ENCODE peak calls at places on chromosomes 2 and 18, in seven cellular contexts. V is tibial nerve; A is CD4-positive, alpha-beta T cell; D is neural progenitor cell; J is Peyer's patch; O is brain microvascular endothelial cell; R is HCT116. T is an unnamed sample.
A peak's percentile ranks its signal among the peaks of the same experiment; 100 is the strongest.

GRCh38 chr2:180519276-180519675 is 461.1 kb upstream of the UBE2E3 start:
- DNase-seq in V (no peak), A (no peak), D (no peak), J (no peak), O (no peak), R (peak; percentile 48), T (no peak)

GRCh38 chr2:3126171-3126685 is 251.4 kb downstream of the EIPR1 start:
- DNase-seq in V (no peak), A (no peak), D (no peak), J (no peak), O (no peak), R (no peak), T (no peak)

GRCh38 chr2:23624378-23624777 is 239.4 kb downstream of the KLHL29 start:
- DNase-seq in V (no peak), A (no peak), D (peak; percentile 24), J (no peak), O (no peak), R (peak; percentile 13), T (no peak)

GRCh38 chr18:42052137-42052708 is 97.2 kb downstream of the PIK3C3 start:
- DNase-seq in V (no peak), A (no peak), D (peak; percentile 1), J (no peak), O (no peak), R (no peak), T (no peak)

GRCh38 chr2:117055499-117056375 is 758.8 kb upstream of the DDX18 start:
- DNase-seq in V (no peak), A (no peak), D (no peak), J (no peak), O (no peak), R (no peak), T (no peak)

GRCh38 chr2:220277445-220277960 is 650.1 kb downstream of the SLC4A3 start:
- DNase-seq in V (peak; percentile 47), A (no peak), D (no peak), J (no peak), O (peak; percentile 47), R (no peak), T (no peak)

GRCh38 chr2:102078773-102079172 is 63.8 kb upstream of the IL1R1 start:
- DNase-seq in V (no peak), A (no peak), D (no peak), J (no peak), O (no peak), R (no peak), T (no peak)

GRCh38 chr18:3758531-3758930 is 308.6 kb downstream of the TGIF1 start:
- DNase-seq in V (no peak), A (no peak), D (no peak), J (no peak), O (peak; percentile 72), R (peak; percentile 6), T (no peak)

GRCh38 chr2:121368155-121368554 is 83.2 kb upstream of the TFCP2L1 start:
- DNase-seq in V (no peak), A (no peak), D (no peak), J (no peak), O (no peak), R (no peak), T (no peak)

GRCh38 chr2:240021488-240022104 is 3.5 kb downstream of the NDUFA10 start:
- DNase-seq in V (peak; percentile 68), A (peak; percentile 56), D (peak; percentile 80), J (peak; percentile 86), O (peak; percentile 60), R (peak; percentile 28), T (peak; percentile 39)

DNA sequence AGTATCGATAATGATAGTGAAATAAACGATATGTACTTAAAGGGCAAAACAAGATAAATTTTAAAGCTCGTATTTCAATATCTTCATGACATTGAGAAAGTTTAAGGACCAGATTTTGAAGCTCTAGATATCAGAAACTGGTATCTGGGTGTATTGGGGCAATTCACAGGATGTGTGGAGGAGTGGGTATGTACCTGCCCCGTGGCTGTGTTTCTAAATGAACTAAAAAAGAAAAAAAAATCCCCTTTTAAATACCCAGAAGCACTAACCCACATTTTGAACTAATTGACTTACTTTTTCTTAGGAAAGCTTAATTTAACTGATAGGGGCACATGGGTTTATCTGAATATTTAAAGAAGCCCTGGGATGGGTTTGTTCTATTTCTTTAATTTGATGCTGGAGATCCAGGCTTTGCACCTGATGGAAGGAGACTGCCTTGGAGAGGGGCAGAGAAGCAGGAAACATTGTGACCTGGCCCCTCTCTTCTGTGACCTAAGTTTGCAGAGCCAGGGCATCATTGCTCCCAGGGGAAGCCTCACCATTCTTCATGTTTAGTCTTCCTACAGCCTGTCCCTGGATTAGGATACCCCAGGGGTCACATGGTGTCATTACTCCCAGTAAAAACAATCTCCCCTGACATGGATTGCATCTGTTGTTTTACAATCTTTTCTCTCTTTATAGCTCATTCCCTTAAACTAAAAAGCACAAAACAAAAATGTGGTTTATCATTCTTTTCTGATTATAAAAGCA is 7.6 kb upstream of the KCTD1 start:
- DNase-seq in V (no peak), A (no peak), D (peak; percentile 27), J (no peak), O (no peak), R (no peak), T (no peak)
- H3K27me3 ChIP-seq in V (peaks cover 4% of the 10 kb centered on the region), A (peaks cover 31% of the 10 kb centered on the region), D (peaks cover 45% of the 10 kb centered on the region), J (peaks cover 6% of the 10 kb centered on the region), O (peaks cover 15% of the 10 kb centered on the region), R (no peaks in the 10 kb centered on the region), T (peaks cover 2% of the 10 kb centered on the region)

GRCh38 chr2:237674731-237675276 is 47.4 kb downstream of the LRRFIP1 start:
- DNase-seq in V (peak; percentile 75), A (peak; percentile 82), D (peak; percentile 54), J (peak; percentile 94), O (peak; percentile 82), R (no peak), T (peak; percentile 70)
- TF ChIP-seq CTCF in V (peak; percentile 50), A (no peak), D (no peak), J (no peak), O (no peak), R (no peak), T (no peak)

GRCh38 chr18:79223431-79223830 is 154.2 kb downstream of the ATP9B start:
- DNase-seq in V (no peak), A (no peak), D (no peak), J (no peak), O (no peak), R (no peak), T (no peak)

GRCh38 chr18:79222790-79223189 is 153.6 kb downstream of the ATP9B start:
- DNase-seq in V (no peak), A (no peak), D (no peak), J (no peak), O (no peak), R (no peak), T (no peak)

GRCh38 chr18:79229451-79229850 is 160.3 kb downstream of the ATP9B start:
- DNase-seq in V (no peak), A (no peak), D (no peak), J (no peak), O (no peak), R (no peak), T (no peak)

DNA sequence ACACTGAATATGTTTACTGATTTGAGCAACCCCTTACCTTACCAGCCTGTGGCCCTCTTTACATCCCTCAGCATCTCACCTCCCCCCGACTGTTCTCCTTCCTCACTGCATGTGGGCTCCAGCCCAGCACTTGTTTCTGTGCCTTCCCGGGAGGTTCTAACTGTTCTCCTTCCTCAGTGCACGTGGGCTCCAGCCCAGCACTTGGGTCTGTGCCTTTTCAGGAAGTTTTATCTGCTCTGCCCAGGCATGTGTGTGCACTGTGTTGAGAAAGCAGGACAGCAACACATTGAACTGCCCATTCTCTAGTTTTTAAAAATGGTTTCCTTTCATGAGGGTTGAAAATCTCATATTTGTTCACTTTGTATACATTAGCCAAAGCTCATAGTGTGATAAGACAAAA is 158.4 kb downstream of the ATP9B start:
- DNase-seq in V (no peak), A (no peak), D (no peak), J (no peak), O (no peak), R (no peak), T (no peak)
- H3K27me3 ChIP-seq in V (no peaks in the 10 kb centered on the region), A (no peaks in the 10 kb centered on the region), D (no peaks in the 10 kb centered on the region), J (no peaks in the 10 kb centered on the region), O (no peaks in the 10 kb centered on the region), R (no peaks in the 10 kb centered on the region), T (no peaks in the 10 kb centered on the region)

GRCh38 chr18:48670751-48671560 is 132.1 kb downstream of the CTIF start:
- DNase-seq in V (no peak), A (no peak), D (no peak), J (no peak), O (no peak), R (no peak), T (no peak)

GRCh38 chr18:48668466-48669179 is 129.8 kb downstream of the CTIF start:
- DNase-seq in V (no peak), A (no peak), D (no peak), J (no peak), O (no peak), R (no peak), T (no peak)

GRCh38 chr18:48669991-48670750 is 131.3 kb downstream of the CTIF start:
- DNase-seq in V (no peak), A (no peak), D (no peak), J (no peak), O (no peak), R (no peak), T (no peak)

GRCh38 chr18:48667276-48668254 is 128.7 kb downstream of the CTIF start:
- DNase-seq in V (no peak), A (no peak), D (peak; percentile 59), J (no peak), O (no peak), R (no peak), T (peak; percentile 23)

GRCh38 chr18:48669180-48669675 is 130.4 kb downstream of the CTIF start:
- DNase-seq in V (no peak), A (no peak), D (no peak), J (no peak), O (no peak), R (no peak), T (no peak)
- TF ChIP-seq CTCF in V (no peak), A (no peak), D (no peak), J (no peak), O (no peak), R (no peak), T (no peak)

DNA sequence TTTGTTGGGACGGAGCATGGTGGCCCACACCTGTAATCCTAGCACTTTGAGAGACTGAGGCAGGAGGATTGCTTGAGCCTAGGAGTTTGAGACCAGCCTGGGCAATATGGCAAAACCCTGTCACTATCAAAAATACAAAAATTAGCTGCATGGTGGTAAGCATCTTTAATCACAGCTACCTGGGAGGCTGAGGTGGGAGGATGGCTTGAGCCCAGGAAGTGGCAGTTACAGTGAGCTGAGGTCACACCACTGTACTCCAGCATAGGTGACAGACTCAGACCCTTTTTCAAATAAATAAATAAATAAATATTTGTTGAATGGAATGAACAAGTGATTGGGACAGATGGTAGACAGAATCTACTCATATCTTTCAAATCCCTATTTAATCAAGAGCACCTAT is 5.7 kb upstream of the ITPRIPL1 start:
- DNase-seq in V (no peak), A (no peak), D (no peak), J (no peak), O (no peak), R (no peak), T (no peak)
- H3K27me3 ChIP-seq in V (peaks cover 40% of the 10 kb centered on the region), A (no peaks in the 10 kb centered on the region), D (peaks cover 60% of the 10 kb centered on the region), J (no peaks in the 10 kb centered on the region), O (no peaks in the 10 kb centered on the region), R (no peaks in the 10 kb centered on the region), T (peaks cover 14% of the 10 kb centered on the region)

DNA sequence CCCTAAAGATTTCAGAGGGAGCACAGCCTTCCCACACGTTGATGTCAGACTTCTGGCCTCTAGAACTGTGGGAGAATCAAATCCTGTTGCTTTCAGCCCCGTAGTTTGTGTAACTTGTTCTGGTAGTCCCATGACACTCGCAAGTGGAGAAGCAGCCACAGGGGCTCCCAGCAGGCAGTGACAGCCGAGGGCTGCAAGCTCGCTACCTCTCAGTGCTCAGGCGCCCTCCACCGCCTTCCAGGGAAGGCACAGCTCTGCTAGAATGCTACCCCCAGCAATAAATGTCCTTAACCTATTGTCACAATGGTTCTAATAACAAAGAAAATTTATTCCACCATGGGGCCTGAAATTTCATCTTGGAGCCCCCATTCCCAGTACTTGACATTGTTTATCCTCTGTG is 143.1 kb upstream of the ZNF236 start:
- DNase-seq in V (no peak), A (no peak), D (peak; percentile 56), J (no peak), O (no peak), R (no peak), T (no peak)
- TF ChIP-seq CTCF in V (no peak), A (no peak), D (peak; percentile 22), J (no peak), O (peak; percentile 24), R (no peak), T (peak; percentile 24)

T was measured in kidney epithelial cell.